ENCODE peak calls at places on chromosomes 3 and 15, in nine cellular contexts. N is tibial artery, P is colonic mucosa, T is sigmoid colon, D is heart left ventricle, J is dorsolateral prefrontal cortex, L is ovary, M is cardiac muscle cell, Z is fibroblast of lung. W is an unnamed sample.

GRCh38 chr3:115673860-115674259 is 50.5 kb downstream of the GAP43 start:
- DNase-seq in N (no peak), P (no peak), T (no peak), D (no peak), J (no peak), L (no peak), M (no peak), Z (no peak), W (no peak)

GRCh38 chr15:101327147-101327740 is 32.2 kb upstream of the SNRPA1 start:
- DNase-seq in N (no peak), P (no peak), T (no peak), D (no peak), J (no peak), L (no peak), M (no peak), Z (no peak), W (no peak)

GRCh38 chr3:159236306-159236705 is 434.5 kb downstream of the MFSD1 start:
- DNase-seq in N (no peak), P (no peak), T (no peak), D (no peak), J (no peak), L (no peak), M (no peak), Z (no peak), W (no peak)

GRCh38 chr3:77039606-77040553 is at the start of gene ROBO2:
- DNase-seq in N (no peak), P (peak; percentile 19), T (peak; percentile 69), D (peak; percentile 62), J (peak; percentile 61), L (peak; percentile 73), M (peak; percentile 87), Z (peak; percentile 47), W (no peak)

GRCh38 chr15:40063563-40064011 is 24.6 kb upstream of the SRP14 start:
- DNase-seq in N (peak; percentile 65), P (no peak), T (no peak), D (no peak), J (no peak), L (no peak), M (no peak), Z (peak; percentile 46), W (no peak)

GRCh38 chr15:53513431-53513830 is 246.0 kb downstream of the WDR72 start:
- DNase-seq in N (no peak), P (no peak), T (no peak), D (no peak), J (no peak), L (no peak), M (no peak), Z (no peak), W (no peak)

GRCh38 chr3:106228271-106228670 is 359.5 kb upstream of the CBLB start:
- DNase-seq in N (no peak), P (no peak), T (no peak), D (no peak), J (no peak), L (no peak), M (no peak), Z (no peak), W (no peak)

GRCh38 chr15:52172869-52173268 is 18.3 kb downstream of the GNB5 start:
- DNase-seq in N (no peak), P (no peak), T (no peak), D (no peak), J (no peak), L (no peak), M (no peak), Z (no peak), W (no peak)

GRCh38 chr3:16316396-16316795 is 51.4 kb downstream of the OXNAD1 start:
- DNase-seq in N (no peak), P (no peak), T (no peak), D (no peak), J (no peak), L (no peak), M (no peak), Z (no peak), W (no peak)

GRCh38 chr3:16315623-16316022 is 50.6 kb downstream of the OXNAD1 start:
- DNase-seq in N (no peak), P (no peak), T (no peak), D (no peak), J (no peak), L (no peak), M (no peak), Z (no peak), W (no peak)

GRCh38 chr3:16317561-16317945 is 52.5 kb downstream of the OXNAD1 start:
- DNase-seq in N (no peak), P (no peak), T (no peak), D (no peak), J (no peak), L (no peak), M (no peak), Z (no peak), W (no peak)

GRCh38 chr3:16318216-16318615 is 53.2 kb downstream of the OXNAD1 start:
- DNase-seq in N (no peak), P (no peak), T (no peak), D (no peak), J (no peak), L (no peak), M (no peak), Z (peak; percentile 82), W (no peak)

DNA sequence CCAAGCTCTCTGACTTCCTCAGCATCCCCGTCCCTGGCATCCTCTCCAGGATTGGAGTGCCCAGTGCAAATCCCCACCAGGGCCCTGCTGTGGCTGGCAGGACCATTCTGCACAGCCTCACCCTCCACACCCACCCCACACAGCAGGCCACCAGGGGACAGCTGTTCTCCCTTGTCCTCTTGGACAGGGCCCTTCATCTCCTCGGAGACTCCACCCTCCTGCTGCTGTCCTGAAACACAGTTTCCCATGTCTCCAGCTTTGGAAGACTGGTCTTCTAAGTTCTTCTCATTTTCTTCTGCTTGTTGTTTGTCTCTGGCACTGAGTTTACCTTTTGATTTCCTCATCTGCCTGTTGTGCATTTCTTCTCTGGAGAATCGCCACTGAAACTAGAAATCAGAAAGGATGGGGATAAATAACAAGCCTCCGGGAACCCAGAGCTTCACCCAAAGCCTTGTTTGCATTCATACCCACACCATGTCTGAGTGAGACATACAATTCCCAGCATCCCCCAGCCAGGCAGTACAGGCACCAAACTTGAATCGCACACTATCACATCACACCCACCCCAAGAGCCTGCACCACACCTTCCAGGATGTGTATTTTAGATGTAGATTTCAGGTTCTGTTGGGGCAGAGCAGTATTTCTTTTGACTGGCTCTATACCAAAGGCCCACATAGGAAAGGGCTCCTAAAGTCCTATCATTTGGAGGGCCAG is 52.0 kb downstream of the OXNAD1 start:
- DNase-seq in N (no peak), P (no peak), T (no peak), D (no peak), J (no peak), L (no peak), M (no peak), Z (no peak), W (no peak)
- TF ChIP-seq CTCF in N (no peak), P (no peak), T (no peak), D (no peak), J (no peak), L (no peak), M (no peak), Z (no peak), W (no peak)

DNA sequence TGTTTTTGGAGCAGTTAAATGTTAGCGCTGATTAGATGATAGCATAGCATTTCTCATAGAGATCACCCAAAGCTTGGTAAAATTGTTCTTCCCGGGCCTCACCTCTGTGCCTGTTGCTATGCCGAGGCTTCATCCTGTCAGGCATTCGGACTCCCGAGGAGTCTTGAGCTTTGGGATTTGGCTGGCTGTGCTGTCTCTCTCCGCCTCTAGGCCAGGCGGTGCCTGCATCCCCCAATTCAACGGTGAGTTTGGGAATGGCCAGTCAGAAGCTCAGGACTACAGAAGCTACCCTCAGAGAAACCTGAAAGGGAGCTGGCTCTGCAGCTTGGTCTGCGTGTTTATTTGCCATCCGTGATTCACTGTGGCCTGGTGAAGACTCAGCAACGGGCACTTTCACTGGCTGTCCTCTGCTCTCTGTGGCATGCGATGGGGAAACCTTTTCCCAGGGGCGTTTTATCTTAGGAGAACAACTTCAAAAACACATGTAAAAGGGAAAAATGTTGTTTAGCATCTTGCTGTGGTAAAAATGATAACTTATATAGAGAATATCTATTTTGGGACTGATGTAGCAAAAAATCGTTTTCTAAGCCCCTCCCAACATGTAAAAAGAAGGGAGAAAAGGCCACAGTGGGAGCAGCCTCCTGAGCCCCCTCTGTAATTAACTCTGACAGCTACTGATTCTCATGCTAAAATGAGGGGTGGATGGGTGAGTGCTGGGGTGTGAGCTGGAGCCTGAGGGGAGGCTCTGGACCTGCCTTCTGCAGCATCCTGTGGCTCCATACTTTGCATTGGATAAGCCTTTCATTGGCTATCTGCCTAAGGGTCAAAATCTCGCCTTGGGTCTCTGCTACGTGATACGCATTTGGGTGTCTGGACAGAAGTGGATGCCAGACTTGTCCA is 103.3 kb upstream of the KLHL25 start:
- DNase-seq in N (no peak), P (no peak), T (no peak), D (no peak), J (peak; percentile 10), L (peak; percentile 33), M (no peak), Z (no peak), W (no peak)
- H3K27me3 ChIP-seq in N (peaks cover 50% of the 10 kb centered on the region), P (no peaks in the 10 kb centered on the region), T (peaks cover 5% of the 10 kb centered on the region), D (peaks cover 22% of the 10 kb centered on the region), J (no peaks in the 10 kb centered on the region), L (no peaks in the 10 kb centered on the region), M (peaks cover 6% of the 10 kb centered on the region), Z (no peaks in the 10 kb centered on the region), W (no peaks in the 10 kb centered on the region)

DNA sequence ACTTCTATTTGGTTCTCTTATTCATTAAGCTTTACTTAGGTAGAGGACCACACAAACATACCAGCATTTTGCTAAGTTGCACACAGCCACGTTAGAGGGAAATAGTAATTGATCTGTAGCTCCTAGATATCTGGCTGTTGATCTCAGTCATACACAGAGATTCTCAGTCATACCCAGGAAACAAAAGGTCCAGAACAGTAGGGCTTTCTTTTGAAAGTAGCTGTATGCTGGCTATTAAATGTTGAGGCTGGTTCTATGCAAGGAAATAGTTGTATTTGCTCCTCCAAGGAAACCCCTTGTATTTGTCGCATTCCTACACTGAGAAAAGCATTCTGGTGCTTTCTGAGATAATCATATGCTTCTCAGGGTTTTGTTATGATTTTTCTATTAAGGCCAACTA is 523.8 kb downstream of the SOX2 start:
- DNase-seq in N (no peak), P (no peak), T (no peak), D (no peak), J (no peak), L (no peak), M (no peak), Z (no peak), W (no peak)
- H3K4me3 ChIP-seq in N (no peak overlapping the region), P (no peak overlapping the region), T (no peak overlapping the region), D (no peak overlapping the region), J (peak overlapping the region; percentile 12), L (no peak overlapping the region), M (no peak overlapping the region), Z (no peak overlapping the region), W (no peak overlapping the region)

GRCh38 chr3:129440648-129441190 is 695 bp downstream of the IFT122 start:
- DNase-seq in N (no peak), P (no peak), T (no peak), D (no peak), J (no peak), L (no peak), M (no peak), Z (no peak), W (no peak)

GRCh38 chr3:129441215-129441614 is 1.2 kb downstream of the IFT122 start:
- DNase-seq in N (no peak), P (no peak), T (no peak), D (no peak), J (no peak), L (no peak), M (no peak), Z (no peak), W (no peak)

GRCh38 chr3:129441782-129442181 is 1.8 kb downstream of the IFT122 start:
- DNase-seq in N (peak; percentile 72), P (no peak), T (no peak), D (no peak), J (peak; percentile 78), L (peak; percentile 57), M (peak; percentile 14), Z (peak; percentile 77), W (no peak)

GRCh38 chr3:129439381-129439816 is 349 bp downstream of the MBD4 start:
- DNase-seq in N (no peak), P (peak; percentile 64), T (peak; percentile 85), D (no peak), J (no peak), L (no peak), M (no peak), Z (no peak), W (no peak)

GRCh38 chr3:129439817-129440647 is at the start of the genes IFT122 and MBD4:
- DNase-seq in N (peak; percentile 99), P (peak; percentile 98), T (peak; percentile 99), D (peak; percentile 97), J (peak; percentile 95), L (peak; percentile 98), M (peak; percentile 98), Z (peak; percentile 100), W (peak; percentile 91)
- TF ChIP-seq CTCF in N (no peak), P (no peak), T (no peak), D (no peak), J (no peak), L (no peak), M (no peak), Z (no peak), W (no peak)

W was measured in thoracic aorta.